ENCODE peak calls at places on chromosome 17, in nine cellular contexts. K, B, L, U, P, J, N, G and T are unnamed samples.

GRCh38 chr17:47279062-47279801 is 25.6 kb downstream of the ITGB3 start:
- DNase-seq in L (peak; percentile 90), G (no peak), N (peak; percentile 98), U (peak; percentile 99), B (peak; percentile 99), K (peak; percentile 99), P (peak; percentile 67), J (peak; percentile 77), T (peak; percentile 94)

GRCh38 chr17:2150871-2151270 is 96.0 kb downstream of the HIC1 start:
- DNase-seq in N (no peak), L (no peak), G (no peak), K (no peak), P (no peak), U (no peak), B (no peak), J (no peak), T (no peak)

GRCh38 chr17:29251969-29252866 is 5.6 kb downstream of the CRYBA1 start:
- DNase-seq in P (peak; percentile 21), B (no peak), U (peak; percentile 49), J (no peak), G (no peak), L (no peak), N (peak; percentile 67), K (no peak), T (no peak)

GRCh38 chr17:17029938-17030337 is 12.3 kb upstream of the MPRIP start:
- DNase-seq in U (no peak), B (no peak), P (no peak), G (no peak), L (no peak), K (no peak), N (no peak), J (no peak), T (no peak)

GRCh38 chr17:36837193-36837592 is 100.1 kb upstream of the LHX1 start:
- DNase-seq in K (no peak), B (no peak), U (no peak), P (no peak), G (no peak), N (no peak), J (no peak), L (no peak), T (no peak)

GRCh38 chr17:60577147-60577925 is 22.7 kb upstream of the PPM1D start:
- DNase-seq in K (no peak), G (no peak), U (peak; percentile 47), N (peak; percentile 75), B (no peak), L (no peak), P (peak; percentile 68), J (peak; percentile 49), T (no peak)

GRCh38 chr17:76558210-76559095 is 18.6 kb downstream of the PRCD start:
- DNase-seq in L (no peak), J (no peak), U (peak; percentile 18), G (no peak), N (peak; percentile 42), K (no peak), B (no peak), P (peak; percentile 40), T (no peak)

GRCh38 chr17:36590082-36590481 is 1.6 kb upstream of the DHRS11 start:
- DNase-seq in K (no peak), N (peak; percentile 88), J (no peak), L (no peak), G (no peak), U (peak; percentile 58), P (no peak), B (no peak), T (no peak)

GRCh38 chr17:75995385-75995925 is 5.2 kb upstream of the CDK3 start:
- DNase-seq in B (no peak), U (no peak), K (no peak), N (no peak), J (no peak), G (no peak), L (no peak), P (no peak), T (no peak)

GRCh38 chr17:15269087-15269486 is 4.0 kb upstream of the PMP22 start:
- DNase-seq in J (no peak), U (no peak), P (no peak), N (no peak), B (no peak), L (no peak), G (no peak), K (no peak), T (no peak)

GRCh38 chr17:74780443-74781238 is 4.5 kb upstream of the NAT9 start:
- DNase-seq in P (peak; percentile 70), U (no peak), J (no peak), N (no peak), G (no peak), B (no peak), K (no peak), L (no peak), T (no peak)

GRCh38 chr17:29243792-29244191 is 2.9 kb upstream of the CRYBA1 start:
- DNase-seq in P (no peak), B (no peak), J (no peak), U (peak; percentile 35), N (no peak), G (no peak), L (no peak), K (peak; percentile 16), T (no peak)

GRCh38 chr17:82881900-82882714 is 42.3 kb upstream of the ZNF750 start:
- DNase-seq in B (peak; percentile 51), P (no peak), K (no peak), L (no peak), J (peak; percentile 51), G (no peak), U (no peak), N (no peak), T (no peak)

GRCh38 chr17:40321502-40322416 is 12.8 kb downstream of the RARA start:
- DNase-seq in U (no peak), N (no peak), J (peak; percentile 80), P (peak; percentile 65), K (no peak), G (no peak), B (no peak), L (no peak), T (no peak)

GRCh38 chr17:19747829-19748806 is at the start of gene ALDH3A1:
- DNase-seq in U (no peak), N (no peak), J (no peak), B (no peak), G (no peak), K (no peak), P (no peak), L (no peak), T (no peak)

GRCh38 chr17:54324813-54325212 is 502.1 kb downstream of the KIF2B start:
- DNase-seq in N (no peak), J (no peak), B (no peak), P (no peak), L (no peak), G (no peak), K (no peak), U (no peak), T (no peak)

GRCh38 chr17:1076299-1076981 is 79.5 kb downstream of the TIMM22 start:
- DNase-seq in U (no peak), B (no peak), K (no peak), J (no peak), N (no peak), G (no peak), L (no peak), P (peak; percentile 91), T (no peak)

GRCh38 chr17:410674-411401 is 58.2 kb upstream of the RPH3AL start:
- DNase-seq in P (no peak), N (peak; percentile 9), J (no peak), U (peak; percentile 40), G (no peak), B (no peak), L (no peak), K (no peak), T (no peak)

GRCh38 chr17:66654341-66654740 is 180.6 kb upstream of the CACNG5 start:
- DNase-seq in B (no peak), N (peak; percentile 63), U (peak; percentile 75), K (peak; percentile 37), P (no peak), G (no peak), L (peak; percentile 46), J (no peak), T (no peak)

GRCh38 chr17:21374455-21375161 is 1.5 kb upstream of the KCNJ12 start:
- DNase-seq in L (no peak), P (no peak), B (no peak), U (no peak), G (no peak), K (no peak), N (peak; percentile 5), J (no peak), T (no peak)
- TF ChIP-seq CTCF in L (no peak), P (no peak), B (peak; percentile 11), U (no peak), G (peak; percentile 21), K (no peak), N (no peak), J (no peak), T (no peak)

GRCh38 chr17:45016823-45017222 is 34.6 kb downstream of the DCAKD start:
- DNase-seq in N (no peak), U (no peak), L (no peak), K (peak; percentile 23), G (no peak), P (no peak), J (no peak), B (no peak), T (no peak)
- TF ChIP-seq CTCF in N (peak; percentile 37), U (peak; percentile 30), L (peak; percentile 34), K (peak; percentile 39), G (peak; percentile 63), P (peak; percentile 32), J (no peak), B (peak; percentile 36), T (peak; percentile 33)

GRCh38 chr17:45784583-45785372 is 658 bp downstream of the CRHR1 start:
- DNase-seq in L (no peak), U (peak; percentile 20), K (peak; percentile 14), N (peak; percentile 30), B (no peak), G (no peak), J (no peak), P (no peak), T (no peak)
- TF ChIP-seq CTCF in L (no peak), U (no peak), K (no peak), N (no peak), B (no peak), G (no peak), J (no peak), P (no peak), T (no peak)

GRCh38 chr17:81870155-81870977 is 771 bp downstream of the ARHGDIA start:
- DNase-seq in N (peak; percentile 58), U (peak; percentile 66), B (no peak), G (no peak), K (peak; percentile 57), J (peak; percentile 45), L (no peak), P (peak; percentile 47), T (no peak)

GRCh38 chr17:81868674-81869220 is 2.4 kb downstream of the ARHGDIA start:
- DNase-seq in L (peak; percentile 64), U (peak; percentile 89), B (no peak), G (no peak), N (peak; percentile 92), K (peak; percentile 50), P (no peak), J (peak; percentile 35), T (peak; percentile 54)

GRCh38 chr17:81869221-81870154 is 1.6 kb downstream of the ARHGDIA start:
- DNase-seq in B (no peak), L (no peak), N (peak; percentile 50), U (peak; percentile 33), P (no peak), K (no peak), G (no peak), J (peak; percentile 44), T (no peak)

GRCh38 chr17:81870978-81871386 is at the start of gene ARHGDIA:
- DNase-seq in B (no peak), P (no peak), U (no peak), L (no peak), K (no peak), N (no peak), G (no peak), J (no peak), T (no peak)

GRCh38 chr17:81871387-81872120 is 417 bp upstream of the ARHGDIA start:
- DNase-seq in N (peak; percentile 92), B (no peak), P (peak; percentile 93), K (peak; percentile 82), L (peak; percentile 47), U (peak; percentile 78), J (peak; percentile 95), G (no peak), T (no peak)
- TF ChIP-seq CTCF in N (peak; percentile 34), B (no peak), P (peak; percentile 17), K (no peak), L (peak; percentile 27), U (no peak), J (peak; percentile 43), G (no peak), T (peak; percentile 43)